ENCODE peak calls at places on chromosomes 6 and 20, in ten cellular contexts. One of them, this sample, is unnamed.

GRCh38 chr6:22925920-22926587 is 356.7 kb downstream of the HDGFL1 start:
- DNase-seq in neuronal stem cell: no peak
- DNase-seq in CD4-positive, alpha-beta T cell: no peak
- DNase-seq in tibial nerve: no peak
- DNase-seq in AG04450: no peak
- DNase-seq in IMR-90: peak
- DNase-seq in stomach: no peak
- DNase-seq in sigmoid colon: no peak
- DNase-seq in hepatocyte: no peak
- DNase-seq in neural progenitor cell: no peak
- DNase-seq in this sample: no peak

GRCh38 chr6:144659202-144659731 is 374.1 kb downstream of the UTRN start:
- DNase-seq in neuronal stem cell: peak
- DNase-seq in CD4-positive, alpha-beta T cell: no peak
- DNase-seq in tibial nerve: no peak
- DNase-seq in AG04450: no peak
- DNase-seq in IMR-90: peak
- DNase-seq in stomach: no peak
- DNase-seq in sigmoid colon: no peak
- DNase-seq in hepatocyte: peak
- DNase-seq in neural progenitor cell: peak
- DNase-seq in this sample: no peak

GRCh38 chr6:97195117-97195516 is 87.9 kb downstream of the MMS22L start:
- DNase-seq in neuronal stem cell: no peak
- DNase-seq in CD4-positive, alpha-beta T cell: no peak
- DNase-seq in tibial nerve: no peak
- DNase-seq in AG04450: no peak
- DNase-seq in IMR-90: peak
- DNase-seq in stomach: no peak
- DNase-seq in sigmoid colon: no peak
- DNase-seq in hepatocyte: no peak
- DNase-seq in neural progenitor cell: no peak
- DNase-seq in this sample: no peak

GRCh38 chr6:134447423-134447822 is 129.5 kb upstream of the SGK1 start:
- DNase-seq in neuronal stem cell: no peak
- DNase-seq in CD4-positive, alpha-beta T cell: no peak
- DNase-seq in tibial nerve: no peak
- DNase-seq in AG04450: no peak
- DNase-seq in IMR-90: peak
- DNase-seq in stomach: peak
- DNase-seq in sigmoid colon: no peak
- DNase-seq in hepatocyte: no peak
- DNase-seq in neural progenitor cell: no peak
- DNase-seq in this sample: no peak

GRCh38 chr6:98836962-98837944 is 2.9 kb downstream of the POU3F2 start:
- DNase-seq in neuronal stem cell: peak
- DNase-seq in CD4-positive, alpha-beta T cell: no peak
- DNase-seq in tibial nerve: no peak
- DNase-seq in AG04450: no peak
- DNase-seq in IMR-90: no peak
- DNase-seq in stomach: no peak
- DNase-seq in sigmoid colon: no peak
- DNase-seq in hepatocyte: no peak
- DNase-seq in neural progenitor cell: no peak
- DNase-seq in this sample: no peak

GRCh38 chr6:90709597-90709996 is 122.7 kb upstream of the MAP3K7 start:
- DNase-seq in neuronal stem cell: no peak
- DNase-seq in CD4-positive, alpha-beta T cell: no peak
- DNase-seq in tibial nerve: no peak
- DNase-seq in AG04450: no peak
- DNase-seq in IMR-90: no peak
- DNase-seq in stomach: no peak
- DNase-seq in sigmoid colon: no peak
- DNase-seq in hepatocyte: no peak
- DNase-seq in neural progenitor cell: no peak
- DNase-seq in this sample: no peak

GRCh38 chr20:10061641-10062040 is 26.9 kb downstream of the ANKEF1 start:
- DNase-seq in neuronal stem cell: no peak
- DNase-seq in CD4-positive, alpha-beta T cell: no peak
- DNase-seq in tibial nerve: no peak
- DNase-seq in AG04450: no peak
- DNase-seq in IMR-90: no peak
- DNase-seq in stomach: no peak
- DNase-seq in sigmoid colon: no peak
- DNase-seq in hepatocyte: no peak
- DNase-seq in neural progenitor cell: no peak
- DNase-seq in this sample: no peak

GRCh38 chr6:168823397-168824020 is 382.5 kb downstream of the SMOC2 start:
- DNase-seq in neuronal stem cell: peak
- DNase-seq in CD4-positive, alpha-beta T cell: no peak
- DNase-seq in tibial nerve: no peak
- DNase-seq in AG04450: no peak
- DNase-seq in IMR-90: no peak
- DNase-seq in stomach: no peak
- DNase-seq in sigmoid colon: no peak
- DNase-seq in hepatocyte: peak
- DNase-seq in neural progenitor cell: peak
- DNase-seq in this sample: no peak

DNA sequence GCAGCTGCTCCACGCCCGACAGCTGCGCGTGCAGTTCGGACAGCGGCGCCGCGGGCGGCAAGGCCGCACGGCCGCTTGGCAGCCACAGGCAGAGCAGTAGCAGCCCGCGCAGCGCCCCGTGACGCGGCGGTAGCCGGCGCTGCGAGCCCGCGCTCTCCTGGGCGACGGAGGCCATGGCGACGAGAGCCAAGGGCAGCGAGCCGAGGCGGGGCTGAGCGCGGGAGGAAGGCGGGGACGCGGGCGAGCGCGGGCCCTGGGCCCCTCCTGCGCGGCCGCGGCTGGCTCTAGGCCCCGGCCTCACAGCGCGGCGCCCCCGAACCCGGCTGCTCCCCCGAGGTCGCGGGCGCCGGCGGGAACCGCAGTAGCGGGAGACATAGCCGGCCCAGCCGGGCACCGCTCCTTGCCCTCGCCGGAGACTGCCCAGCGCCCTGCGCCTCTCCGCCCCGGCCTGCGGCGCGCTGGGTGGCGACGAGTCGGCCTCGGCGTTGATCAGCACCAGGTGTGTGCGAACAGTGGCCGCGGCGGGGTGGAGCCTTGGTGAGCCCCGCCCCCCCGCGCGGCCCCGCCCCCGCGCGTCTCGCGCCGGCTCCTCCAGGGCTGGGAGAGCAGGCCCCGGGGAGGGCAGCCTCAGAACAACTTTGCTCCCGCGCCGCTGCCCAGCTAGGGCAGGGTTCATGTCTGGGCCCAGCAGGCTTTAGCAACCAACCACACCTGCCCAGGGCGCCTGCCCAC is at the start of gene LRP11:
- DNase-seq in neuronal stem cell: peak
- DNase-seq in CD4-positive, alpha-beta T cell: peak
- DNase-seq in tibial nerve: peak
- DNase-seq in AG04450: no peak
- DNase-seq in IMR-90: peak
- DNase-seq in stomach: peak
- DNase-seq in sigmoid colon: peak
- DNase-seq in hepatocyte: peak
- DNase-seq in neural progenitor cell: peak
- DNase-seq in this sample: peak
- H3K27ac ChIP-seq in neuronal stem cell: peak
- H3K27ac ChIP-seq in CD4-positive, alpha-beta T cell: no peak
- H3K27ac ChIP-seq in tibial nerve: peak
- H3K27ac ChIP-seq in AG04450: peak
- H3K27ac ChIP-seq in IMR-90: peak
- H3K27ac ChIP-seq in stomach: peak
- H3K27ac ChIP-seq in sigmoid colon: peak
- H3K27ac ChIP-seq in hepatocyte: peak
- H3K27ac ChIP-seq in neural progenitor cell: no peak
- H3K27ac ChIP-seq in this sample: peak

DNA sequence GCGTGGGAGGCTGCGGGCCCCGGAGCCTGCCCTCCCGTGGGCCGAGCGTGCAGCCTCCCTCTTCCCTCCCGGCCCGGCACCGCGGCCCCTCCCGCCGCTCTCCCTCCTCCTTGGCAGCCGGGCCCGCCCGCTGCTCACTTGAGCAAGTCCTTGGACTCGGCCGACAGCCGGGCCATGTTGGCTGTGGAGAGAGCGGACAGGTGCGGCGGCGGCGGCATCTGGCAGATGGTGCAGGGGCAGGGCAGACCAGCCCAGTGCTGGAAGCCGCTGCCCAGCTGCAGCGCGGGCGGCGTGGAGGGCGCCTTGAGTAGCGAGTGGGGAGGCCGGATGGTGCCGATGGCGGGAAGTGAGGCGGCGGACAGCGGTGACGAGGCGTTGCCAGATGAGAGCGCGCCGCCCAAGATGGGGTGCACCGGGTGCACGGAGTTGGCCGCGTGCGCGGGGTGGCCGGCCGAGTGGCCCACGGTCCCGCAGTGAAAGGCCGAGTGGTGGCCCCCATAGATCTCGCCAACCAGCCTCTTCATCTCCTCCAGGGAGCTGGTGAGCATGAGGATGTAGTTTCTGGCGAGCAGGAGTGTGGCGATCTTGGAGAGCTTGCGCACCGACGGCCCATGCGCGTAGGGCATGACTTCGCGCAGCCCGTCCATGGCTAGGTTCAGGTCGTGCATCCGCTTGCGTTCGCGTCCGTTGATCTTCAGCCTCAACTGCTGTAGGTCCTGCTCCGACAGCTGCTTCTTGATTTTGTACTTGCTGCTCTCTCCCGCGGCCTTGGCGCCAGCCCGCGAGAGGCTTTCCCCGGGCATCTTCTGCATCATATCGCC is 766 bp downstream of the OLIG3 start:
- DNase-seq in neuronal stem cell: peak
- DNase-seq in CD4-positive, alpha-beta T cell: no peak
- DNase-seq in tibial nerve: no peak
- DNase-seq in AG04450: no peak
- DNase-seq in IMR-90: no peak
- DNase-seq in stomach: no peak
- DNase-seq in sigmoid colon: no peak
- DNase-seq in hepatocyte: no peak
- DNase-seq in neural progenitor cell: peak
- DNase-seq in this sample: no peak
- H3K27ac ChIP-seq in neuronal stem cell: no peak
- H3K27ac ChIP-seq in CD4-positive, alpha-beta T cell: no peak
- H3K27ac ChIP-seq in tibial nerve: no peak
- H3K27ac ChIP-seq in AG04450: no peak
- H3K27ac ChIP-seq in IMR-90: no peak
- H3K27ac ChIP-seq in stomach: no peak
- H3K27ac ChIP-seq in sigmoid colon: no peak
- H3K27ac ChIP-seq in hepatocyte: no peak
- H3K27ac ChIP-seq in neural progenitor cell: no peak
- H3K27ac ChIP-seq in this sample: no peak

GRCh38 chr6:24551139-24551538 is 56.4 kb downstream of the ALDH5A1 start:
- DNase-seq in neuronal stem cell: no peak
- DNase-seq in CD4-positive, alpha-beta T cell: no peak
- DNase-seq in tibial nerve: no peak
- DNase-seq in AG04450: no peak
- DNase-seq in IMR-90: no peak
- DNase-seq in stomach: no peak
- DNase-seq in sigmoid colon: no peak
- DNase-seq in hepatocyte: no peak
- DNase-seq in neural progenitor cell: no peak
- DNase-seq in this sample: no peak

GRCh38 chr6:24547243-24547642 is 52.5 kb downstream of the ALDH5A1 start:
- DNase-seq in neuronal stem cell: no peak
- DNase-seq in CD4-positive, alpha-beta T cell: peak
- DNase-seq in tibial nerve: no peak
- DNase-seq in AG04450: no peak
- DNase-seq in IMR-90: no peak
- DNase-seq in stomach: no peak
- DNase-seq in sigmoid colon: no peak
- DNase-seq in hepatocyte: peak
- DNase-seq in neural progenitor cell: peak
- DNase-seq in this sample: no peak

GRCh38 chr6:24549674-24550418 is 55.1 kb downstream of the ALDH5A1 start:
- DNase-seq in neuronal stem cell: no peak
- DNase-seq in CD4-positive, alpha-beta T cell: no peak
- DNase-seq in tibial nerve: no peak
- DNase-seq in AG04450: no peak
- DNase-seq in IMR-90: no peak
- DNase-seq in stomach: no peak
- DNase-seq in sigmoid colon: no peak
- DNase-seq in hepatocyte: no peak
- DNase-seq in neural progenitor cell: no peak
- DNase-seq in this sample: no peak

GRCh38 chr6:24546432-24546831 is 51.7 kb downstream of the ALDH5A1 start:
- DNase-seq in neuronal stem cell: no peak
- DNase-seq in CD4-positive, alpha-beta T cell: no peak
- DNase-seq in tibial nerve: no peak
- DNase-seq in AG04450: no peak
- DNase-seq in IMR-90: no peak
- DNase-seq in stomach: no peak
- DNase-seq in sigmoid colon: no peak
- DNase-seq in hepatocyte: no peak
- DNase-seq in neural progenitor cell: no peak
- DNase-seq in this sample: no peak

DNA sequence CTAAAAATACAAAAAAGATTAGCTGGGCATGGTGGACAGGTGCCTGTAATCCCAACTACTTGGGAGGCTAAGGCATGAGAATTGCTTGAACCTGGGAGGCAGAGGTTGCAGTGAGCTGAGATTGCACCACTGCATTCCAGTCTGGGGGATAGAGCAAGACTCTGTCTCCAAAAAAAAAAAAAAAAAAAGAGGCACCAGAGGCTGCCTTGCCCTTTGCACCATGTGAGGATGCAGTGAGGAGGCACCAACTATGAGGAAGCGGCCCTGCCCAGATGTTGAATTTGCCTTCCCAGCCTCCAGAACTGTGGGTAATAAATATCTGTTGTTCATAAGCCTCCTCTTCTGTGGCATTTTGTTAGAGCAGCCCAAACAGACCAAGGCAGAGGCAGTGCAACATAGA is 54.4 kb downstream of the ALDH5A1 start:
- DNase-seq in neuronal stem cell: no peak
- DNase-seq in CD4-positive, alpha-beta T cell: no peak
- DNase-seq in tibial nerve: no peak
- DNase-seq in AG04450: no peak
- DNase-seq in IMR-90: no peak
- DNase-seq in stomach: no peak
- DNase-seq in sigmoid colon: no peak
- DNase-seq in hepatocyte: no peak
- DNase-seq in neural progenitor cell: no peak
- DNase-seq in this sample: no peak
- H3K27ac ChIP-seq in neuronal stem cell: no peak
- H3K27ac ChIP-seq in CD4-positive, alpha-beta T cell: no peak
- H3K27ac ChIP-seq in tibial nerve: no peak
- H3K27ac ChIP-seq in AG04450: no peak
- H3K27ac ChIP-seq in IMR-90: no peak
- H3K27ac ChIP-seq in stomach: no peak
- H3K27ac ChIP-seq in sigmoid colon: no peak
- H3K27ac ChIP-seq in hepatocyte: no peak
- H3K27ac ChIP-seq in neural progenitor cell: no peak
- H3K27ac ChIP-seq in this sample: no peak

DNA sequence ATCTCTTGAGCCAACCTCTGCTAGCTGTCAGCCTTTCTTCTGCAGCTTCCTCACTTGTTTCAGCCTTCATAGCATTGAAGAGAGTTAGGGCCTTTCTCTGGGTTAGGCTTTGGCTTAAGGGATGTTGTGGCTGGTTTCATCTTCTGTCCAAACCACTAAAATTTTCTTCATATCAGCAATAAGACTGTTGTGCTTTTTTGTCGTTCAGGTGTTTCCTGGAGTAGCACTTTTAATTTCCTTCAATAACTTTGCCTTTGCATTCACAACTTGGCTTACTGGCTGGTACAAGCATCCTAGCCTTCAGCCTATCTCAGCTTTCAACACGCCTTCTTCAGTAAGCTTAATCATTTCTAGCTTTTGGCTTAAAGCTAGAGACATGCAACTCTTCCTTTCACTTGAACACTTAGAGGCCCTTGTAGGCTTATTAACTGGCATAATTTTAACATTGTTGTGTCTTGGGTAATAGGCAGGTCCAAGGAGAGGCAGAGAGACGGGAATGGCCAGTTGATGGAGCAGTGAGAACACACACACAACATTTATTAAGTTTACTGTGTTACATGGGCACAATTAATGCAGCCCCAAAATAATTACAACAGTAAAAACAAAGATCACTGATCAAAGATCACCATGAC is 98.5 kb downstream of the HIVEP1 start:
- DNase-seq in neuronal stem cell: no peak
- DNase-seq in CD4-positive, alpha-beta T cell: no peak
- DNase-seq in tibial nerve: no peak
- DNase-seq in AG04450: no peak
- DNase-seq in IMR-90: no peak
- DNase-seq in stomach: no peak
- DNase-seq in sigmoid colon: no peak
- DNase-seq in hepatocyte: no peak
- DNase-seq in neural progenitor cell: no peak
- DNase-seq in this sample: no peak
- H3K27ac ChIP-seq in neuronal stem cell: no peak
- H3K27ac ChIP-seq in CD4-positive, alpha-beta T cell: no peak
- H3K27ac ChIP-seq in tibial nerve: no peak
- H3K27ac ChIP-seq in AG04450: no peak
- H3K27ac ChIP-seq in IMR-90: no peak
- H3K27ac ChIP-seq in stomach: no peak
- H3K27ac ChIP-seq in sigmoid colon: no peak
- H3K27ac ChIP-seq in hepatocyte: no peak
- H3K27ac ChIP-seq in neural progenitor cell: no peak
- H3K27ac ChIP-seq in this sample: no peak